ENCODE peak calls at places on chromosome 1, in eight cellular contexts. X is LHCN-M2; J is CD8-positive, alpha-beta memory T cell; R is KG1; P is sciatic nerve; F is small intestine; T is Peyer's patch; D is T-helper 9 cell. U is an unnamed sample.

GRCh38 chr1:37305841-37306240 is 168.5 kb upstream of the ZC3H12A start:
- DNase-seq in X (no peak), J (no peak), R (no peak), P (no peak), F (no peak), T (no peak), D (no peak), U (no peak)

GRCh38 chr1:33349081-33349759 is 28.3 kb upstream of the A3GALT2 start:
- DNase-seq in X (no peak), J (peak; percentile 37), R (peak; percentile 23), P (no peak), F (peak; percentile 40), T (peak; percentile 75), D (peak; percentile 36), U (peak; percentile 37)

GRCh38 chr1:161193561-161194235 is 5.2 kb downstream of the ADAMTS4 start:
- DNase-seq in X (peak; percentile 78), J (no peak), R (no peak), P (peak; percentile 73), F (no peak), T (no peak), D (no peak), U (no peak)

GRCh38 chr1:222009105-222009730 is 267.3 kb upstream of the DUSP10 start:
- DNase-seq in X (no peak), J (peak; percentile 3), R (peak; percentile 22), P (no peak), F (peak; percentile 17), T (no peak), D (peak; percentile 1), U (peak; percentile 2)

GRCh38 chr1:40049745-40050144 is 9.2 kb downstream of the CAP1 start:
- DNase-seq in X (no peak), J (no peak), R (no peak), P (no peak), F (no peak), T (no peak), D (no peak), U (no peak)

GRCh38 chr1:28718601-28719331 is 18.0 kb upstream of the YTHDF2 start:
- DNase-seq in X (peak; percentile 31), J (no peak), R (no peak), P (no peak), F (no peak), T (no peak), D (no peak), U (no peak)

GRCh38 chr1:224616761-224617409 is 768 bp downstream of the CNIH3 start:
- DNase-seq in X (no peak), J (no peak), R (no peak), P (no peak), F (no peak), T (no peak), D (no peak), U (no peak)

GRCh38 chr1:225441314-225442119 is 13.7 kb upstream of the LBR start:
- DNase-seq in X (no peak), J (no peak), R (no peak), P (no peak), F (peak; percentile 90), T (no peak), D (no peak), U (no peak)

GRCh38 chr1:119480175-119480574 is 26.8 kb upstream of the HSD3B1 start:
- DNase-seq in X (no peak), J (no peak), R (no peak), P (no peak), F (no peak), T (no peak), D (no peak), U (no peak)

GRCh38 chr1:209095627-209096595 is 487.6 kb upstream of the CAMK1G start:
- DNase-seq in X (peak; percentile 89), J (no peak), R (no peak), P (no peak), F (no peak), T (no peak), D (no peak), U (no peak)

GRCh38 chr1:116340506-116341240 is 32.4 kb upstream of the ATP1A1 start:
- DNase-seq in X (no peak), J (no peak), R (no peak), P (no peak), F (no peak), T (no peak), D (no peak), U (no peak)

GRCh38 chr1:235599536-235599935 is 50.0 kb downstream of the GNG4 start:
- DNase-seq in X (no peak), J (no peak), R (no peak), P (no peak), F (no peak), T (no peak), D (no peak), U (no peak)

GRCh38 chr1:109721046-109721445 is 9.0 kb downstream of the GSTM5 start:
- DNase-seq in X (no peak), J (no peak), R (no peak), P (no peak), F (no peak), T (no peak), D (no peak), U (no peak)

GRCh38 chr1:36693116-36693515 is 210.4 kb upstream of the CSF3R start:
- DNase-seq in X (no peak), J (no peak), R (no peak), P (no peak), F (no peak), T (no peak), D (no peak), U (no peak)

GRCh38 chr1:244782056-244782455 is 53.4 kb upstream of the COX20 start:
- DNase-seq in X (no peak), J (no peak), R (no peak), P (peak; percentile 2), F (no peak), T (no peak), D (no peak), U (no peak)

GRCh38 chr1:205748398-205749093 is 1.4 kb downstream of the NUCKS1 start:
- DNase-seq in X (peak; percentile 61), J (no peak), R (no peak), P (no peak), F (peak; percentile 73), T (no peak), D (no peak), U (no peak)

GRCh38 chr1:228006034-228006792 is 585 bp upstream of the WNT3A start:
- DNase-seq in X (no peak), J (no peak), R (no peak), P (peak; percentile 43), F (no peak), T (no peak), D (no peak), U (no peak)

GRCh38 chr1:30749691-30750583 is 7.6 kb downstream of the LAPTM5 start:
- DNase-seq in X (no peak), J (peak; percentile 68), R (no peak), P (no peak), F (peak; percentile 29), T (no peak), D (peak; percentile 74), U (peak; percentile 76)

GRCh38 chr1:31753623-31754349 is 10.4 kb downstream of the ADGRB2 start:
- DNase-seq in X (peak; percentile 96), J (no peak), R (no peak), P (peak; percentile 74), F (peak; percentile 96), T (peak; percentile 77), D (no peak), U (no peak)

GRCh38 chr1:150272379-150272840 is at the start of gene C1orf54:
- DNase-seq in X (peak; percentile 69), J (no peak), R (no peak), P (peak; percentile 77), F (no peak), T (no peak), D (no peak), U (no peak)

GRCh38 chr1:210360852-210361477 is 32.3 kb downstream of the HHAT start:
- DNase-seq in X (peak; percentile 71), J (no peak), R (no peak), P (no peak), F (peak; percentile 38), T (no peak), D (no peak), U (no peak)

GRCh38 chr1:67953301-67953700 is 97.1 kb downstream of the DIRAS3 start:
- DNase-seq in X (no peak), J (no peak), R (no peak), P (no peak), F (no peak), T (no peak), D (no peak), U (no peak)

GRCh38 chr1:20169932-20170331 is 16.0 kb upstream of the UBXN10 start:
- DNase-seq in X (no peak), J (no peak), R (no peak), P (no peak), F (no peak), T (no peak), D (no peak), U (no peak)

GRCh38 chr1:39563669-39564068 is 12.9 kb downstream of the PABPC4 start:
- DNase-seq in X (no peak), J (no peak), R (no peak), P (no peak), F (no peak), T (no peak), D (no peak), U (no peak)

GRCh38 chr1:207298186-207298585 is 23.3 kb upstream of the CD55 start:
- DNase-seq in X (no peak), J (no peak), R (no peak), P (no peak), F (no peak), T (no peak), D (no peak), U (no peak)

GRCh38 chr1:219385786-219386427 is 212.2 kb downstream of the LYPLAL1 start:
- DNase-seq in X (peak; percentile 52), J (no peak), R (peak; percentile 10), P (peak; percentile 63), F (peak; percentile 29), T (no peak), D (no peak), U (no peak)